ENCODE peak calls at places on chromosomes 2 and 18, in six cellular contexts. One of them, this sample, is unnamed.
A peak's percentile ranks its signal among the peaks of the same experiment; 100 is the strongest.

GRCh38 chr2:40962026-40962425 is 510.1 kb upstream of the SLC8A1 start:
- DNase-seq in upper lobe of left lung: no peak
- DNase-seq in sigmoid colon: no peak
- DNase-seq in H1: no peak
- DNase-seq in breast epithelium: no peak
- DNase-seq in GM23338: no peak
- DNase-seq in this sample: no peak

GRCh38 chr18:8730080-8730827 is 24.9 kb downstream of the MTCL1 start:
- DNase-seq in upper lobe of left lung: peak; percentile 63
- DNase-seq in sigmoid colon: peak; percentile 75
- DNase-seq in H1: no peak
- DNase-seq in breast epithelium: no peak
- DNase-seq in GM23338: no peak
- DNase-seq in this sample: peak; percentile 59

GRCh38 chr2:173136614-173137013 is 61.0 kb downstream of the MAP3K20 start:
- DNase-seq in upper lobe of left lung: no peak
- DNase-seq in sigmoid colon: no peak
- DNase-seq in H1: no peak
- DNase-seq in breast epithelium: no peak
- DNase-seq in GM23338: no peak
- DNase-seq in this sample: no peak

GRCh38 chr18:55386545-55386944 is 201.4 kb downstream of the TCF4 start:
- DNase-seq in upper lobe of left lung: no peak
- DNase-seq in sigmoid colon: no peak
- DNase-seq in H1: no peak
- DNase-seq in breast epithelium: no peak
- DNase-seq in GM23338: no peak
- DNase-seq in this sample: no peak

GRCh38 chr2:23624378-23624777 is 239.4 kb downstream of the KLHL29 start:
- DNase-seq in upper lobe of left lung: no peak
- DNase-seq in sigmoid colon: peak; percentile 30
- DNase-seq in H1: no peak
- DNase-seq in breast epithelium: no peak
- DNase-seq in GM23338: peak; percentile 72
- DNase-seq in this sample: no peak

GRCh38 chr2:217494572-217494971 is 508.2 kb downstream of the TNS1 start:
- DNase-seq in upper lobe of left lung: no peak
- DNase-seq in sigmoid colon: no peak
- DNase-seq in H1: no peak
- DNase-seq in breast epithelium: no peak
- DNase-seq in GM23338: no peak
- DNase-seq in this sample: no peak

GRCh38 chr2:128305555-128306080 is 13.1 kb downstream of the HS6ST1 start:
- DNase-seq in upper lobe of left lung: no peak
- DNase-seq in sigmoid colon: peak; percentile 74
- DNase-seq in H1: no peak
- DNase-seq in breast epithelium: no peak
- DNase-seq in GM23338: no peak
- DNase-seq in this sample: no peak

GRCh38 chr2:218448934-218449333 is 30.0 kb downstream of the VIL1 start:
- DNase-seq in upper lobe of left lung: no peak
- DNase-seq in sigmoid colon: no peak
- DNase-seq in H1: no peak
- DNase-seq in breast epithelium: no peak
- DNase-seq in GM23338: no peak
- DNase-seq in this sample: peak; percentile 26

GRCh38 chr2:43193652-43193995 is 32.8 kb downstream of the ZFP36L2 start:
- DNase-seq in upper lobe of left lung: no peak
- DNase-seq in sigmoid colon: no peak
- DNase-seq in H1: no peak
- DNase-seq in breast epithelium: no peak
- DNase-seq in GM23338: no peak
- DNase-seq in this sample: no peak

GRCh38 chr2:102520009-102520408 is 47.0 kb downstream of the SLC9A4 start:
- DNase-seq in upper lobe of left lung: peak; percentile 46
- DNase-seq in sigmoid colon: no peak
- DNase-seq in H1: no peak
- DNase-seq in breast epithelium: no peak
- DNase-seq in GM23338: peak; percentile 43
- DNase-seq in this sample: peak; percentile 25

GRCh38 chr2:29014811-29015414 is 33.8 kb downstream of the TOGARAM2 start:
- DNase-seq in upper lobe of left lung: peak; percentile 63
- DNase-seq in sigmoid colon: no peak
- DNase-seq in H1: no peak
- DNase-seq in breast epithelium: no peak
- DNase-seq in GM23338: no peak
- DNase-seq in this sample: peak; percentile 59

GRCh38 chr2:18311413-18311812 is 249.0 kb downstream of the RDH14 start:
- DNase-seq in upper lobe of left lung: no peak
- DNase-seq in sigmoid colon: no peak
- DNase-seq in H1: no peak
- DNase-seq in breast epithelium: no peak
- DNase-seq in GM23338: no peak
- DNase-seq in this sample: no peak

GRCh38 chr18:9536354-9537152 is 61.2 kb downstream of the RALBP1 start:
- DNase-seq in upper lobe of left lung: no peak
- DNase-seq in sigmoid colon: no peak
- DNase-seq in H1: no peak
- DNase-seq in breast epithelium: no peak
- DNase-seq in GM23338: no peak
- DNase-seq in this sample: no peak

GRCh38 chr2:49004046-49004626 is 150.2 kb downstream of the FSHR start:
- DNase-seq in upper lobe of left lung: no peak
- DNase-seq in sigmoid colon: no peak
- DNase-seq in H1: no peak
- DNase-seq in breast epithelium: no peak
- DNase-seq in GM23338: no peak
- DNase-seq in this sample: no peak

GRCh38 chr2:102273619-102274211 is 37.6 kb upstream of the IL1RL1 start:
- DNase-seq in upper lobe of left lung: no peak
- DNase-seq in sigmoid colon: no peak
- DNase-seq in H1: no peak
- DNase-seq in breast epithelium: no peak
- DNase-seq in GM23338: no peak
- DNase-seq in this sample: no peak

GRCh38 chr18:56112013-56112749 is 524.2 kb upstream of the TCF4 start:
- DNase-seq in upper lobe of left lung: no peak
- DNase-seq in sigmoid colon: no peak
- DNase-seq in H1: no peak
- DNase-seq in breast epithelium: no peak
- DNase-seq in GM23338: no peak
- DNase-seq in this sample: no peak

GRCh38 chr2:42116195-42117181 is 52.7 kb upstream of the EML4 start:
- DNase-seq in upper lobe of left lung: no peak
- DNase-seq in sigmoid colon: no peak
- DNase-seq in H1: no peak
- DNase-seq in breast epithelium: no peak
- DNase-seq in GM23338: no peak
- DNase-seq in this sample: no peak

GRCh38 chr2:234806818-234807217 is 145.0 kb upstream of the SH3BP4 start:
- DNase-seq in upper lobe of left lung: no peak
- DNase-seq in sigmoid colon: no peak
- DNase-seq in H1: no peak
- DNase-seq in breast epithelium: no peak
- DNase-seq in GM23338: no peak
- DNase-seq in this sample: no peak

GRCh38 chr2:23291274-23291673 is 93.7 kb upstream of the KLHL29 start:
- DNase-seq in upper lobe of left lung: no peak
- DNase-seq in sigmoid colon: peak; percentile 87
- DNase-seq in H1: no peak
- DNase-seq in breast epithelium: peak; percentile 45
- DNase-seq in GM23338: no peak
- DNase-seq in this sample: no peak

GRCh38 chr2:85778646-85779364 is 25.0 kb downstream of the ATOH8 start:
- DNase-seq in upper lobe of left lung: no peak
- DNase-seq in sigmoid colon: no peak
- DNase-seq in H1: no peak
- DNase-seq in breast epithelium: no peak
- DNase-seq in GM23338: no peak
- DNase-seq in this sample: no peak

GRCh38 chr2:46663614-46664013 is 184.2 kb downstream of the TMEM247 start:
- DNase-seq in upper lobe of left lung: no peak
- DNase-seq in sigmoid colon: peak; percentile 71
- DNase-seq in H1: no peak
- DNase-seq in breast epithelium: peak; percentile 58
- DNase-seq in GM23338: no peak
- DNase-seq in this sample: no peak

GRCh38 chr2:113305146-113305545 is 26.4 kb upstream of the PAX8 start:
- DNase-seq in upper lobe of left lung: no peak
- DNase-seq in sigmoid colon: no peak
- DNase-seq in H1: no peak
- DNase-seq in breast epithelium: no peak
- DNase-seq in GM23338: no peak
- DNase-seq in this sample: no peak

GRCh38 chr2:149617476-149617875 is 29.9 kb upstream of the MMADHC start:
- DNase-seq in upper lobe of left lung: no peak
- DNase-seq in sigmoid colon: no peak
- DNase-seq in H1: no peak
- DNase-seq in breast epithelium: no peak
- DNase-seq in GM23338: no peak
- DNase-seq in this sample: no peak

GRCh38 chr2:96537066-96537733 is 648 bp downstream of the ARID5A start:
- DNase-seq in upper lobe of left lung: peak; percentile 87
- DNase-seq in sigmoid colon: peak; percentile 87
- DNase-seq in H1: no peak
- DNase-seq in breast epithelium: peak; percentile 63
- DNase-seq in GM23338: peak; percentile 62
- DNase-seq in this sample: peak; percentile 86

GRCh38 chr2:60519259-60519863 is 34.1 kb downstream of the BCL11A start:
- DNase-seq in upper lobe of left lung: no peak
- DNase-seq in sigmoid colon: no peak
- DNase-seq in H1: no peak
- DNase-seq in breast epithelium: no peak
- DNase-seq in GM23338: no peak
- DNase-seq in this sample: no peak

GRCh38 chr2:24818721-24819167 is 25.5 kb downstream of the CENPO start:
- DNase-seq in upper lobe of left lung: no peak
- DNase-seq in sigmoid colon: peak; percentile 38
- DNase-seq in H1: no peak
- DNase-seq in breast epithelium: no peak
- DNase-seq in GM23338: no peak
- DNase-seq in this sample: no peak

GRCh38 chr2:178143481-178143880 is 31.2 kb downstream of the RBM45 start:
- DNase-seq in upper lobe of left lung: no peak
- DNase-seq in sigmoid colon: no peak
- DNase-seq in H1: no peak
- DNase-seq in breast epithelium: no peak
- DNase-seq in GM23338: no peak
- DNase-seq in this sample: no peak
- TF ChIP-seq POLR2AphosphoS5 in upper lobe of left lung: no peak
- TF ChIP-seq POLR2AphosphoS5 in sigmoid colon: no peak
- TF ChIP-seq POLR2AphosphoS5 in H1: no peak
- TF ChIP-seq POLR2AphosphoS5 in breast epithelium: no peak
- TF ChIP-seq POLR2AphosphoS5 in GM23338: no peak
- TF ChIP-seq POLR2AphosphoS5 in this sample: no peak

GRCh38 chr2:241701405-241702154 is at the start of gene ING5:
- DNase-seq in upper lobe of left lung: peak; percentile 97
- DNase-seq in sigmoid colon: peak; percentile 98
- DNase-seq in H1: peak; percentile 73
- DNase-seq in breast epithelium: peak; percentile 96
- DNase-seq in GM23338: peak; percentile 97
- DNase-seq in this sample: peak; percentile 98
- TF ChIP-seq CTCF in upper lobe of left lung: no peak
- TF ChIP-seq CTCF in sigmoid colon: no peak
- TF ChIP-seq CTCF in H1: no peak
- TF ChIP-seq CTCF in breast epithelium: no peak
- TF ChIP-seq CTCF in GM23338: no peak
- TF ChIP-seq CTCF in this sample: no peak

GRCh38 chr2:160269365-160269764 is 69.3 kb upstream of the ITGB6 start:
- DNase-seq in upper lobe of left lung: peak; percentile 73
- DNase-seq in sigmoid colon: no peak
- DNase-seq in H1: no peak
- DNase-seq in breast epithelium: no peak
- DNase-seq in GM23338: no peak
- DNase-seq in this sample: no peak

GRCh38 chr2:160270571-160271113 is 70.6 kb upstream of the ITGB6 start:
- DNase-seq in upper lobe of left lung: peak; percentile 70
- DNase-seq in sigmoid colon: peak; percentile 70
- DNase-seq in H1: no peak
- DNase-seq in breast epithelium: no peak
- DNase-seq in GM23338: peak; percentile 53
- DNase-seq in this sample: no peak

GRCh38 chr2:160268382-160268781 is 68.3 kb upstream of the ITGB6 start:
- DNase-seq in upper lobe of left lung: no peak
- DNase-seq in sigmoid colon: no peak
- DNase-seq in H1: no peak
- DNase-seq in breast epithelium: no peak
- DNase-seq in GM23338: no peak
- DNase-seq in this sample: no peak

GRCh38 chr2:160269803-160270570 is 69.9 kb upstream of the ITGB6 start:
- DNase-seq in upper lobe of left lung: peak; percentile 81
- DNase-seq in sigmoid colon: peak; percentile 96
- DNase-seq in H1: peak; percentile 85
- DNase-seq in breast epithelium: peak; percentile 80
- DNase-seq in GM23338: peak; percentile 91
- DNase-seq in this sample: peak; percentile 84

DNA sequence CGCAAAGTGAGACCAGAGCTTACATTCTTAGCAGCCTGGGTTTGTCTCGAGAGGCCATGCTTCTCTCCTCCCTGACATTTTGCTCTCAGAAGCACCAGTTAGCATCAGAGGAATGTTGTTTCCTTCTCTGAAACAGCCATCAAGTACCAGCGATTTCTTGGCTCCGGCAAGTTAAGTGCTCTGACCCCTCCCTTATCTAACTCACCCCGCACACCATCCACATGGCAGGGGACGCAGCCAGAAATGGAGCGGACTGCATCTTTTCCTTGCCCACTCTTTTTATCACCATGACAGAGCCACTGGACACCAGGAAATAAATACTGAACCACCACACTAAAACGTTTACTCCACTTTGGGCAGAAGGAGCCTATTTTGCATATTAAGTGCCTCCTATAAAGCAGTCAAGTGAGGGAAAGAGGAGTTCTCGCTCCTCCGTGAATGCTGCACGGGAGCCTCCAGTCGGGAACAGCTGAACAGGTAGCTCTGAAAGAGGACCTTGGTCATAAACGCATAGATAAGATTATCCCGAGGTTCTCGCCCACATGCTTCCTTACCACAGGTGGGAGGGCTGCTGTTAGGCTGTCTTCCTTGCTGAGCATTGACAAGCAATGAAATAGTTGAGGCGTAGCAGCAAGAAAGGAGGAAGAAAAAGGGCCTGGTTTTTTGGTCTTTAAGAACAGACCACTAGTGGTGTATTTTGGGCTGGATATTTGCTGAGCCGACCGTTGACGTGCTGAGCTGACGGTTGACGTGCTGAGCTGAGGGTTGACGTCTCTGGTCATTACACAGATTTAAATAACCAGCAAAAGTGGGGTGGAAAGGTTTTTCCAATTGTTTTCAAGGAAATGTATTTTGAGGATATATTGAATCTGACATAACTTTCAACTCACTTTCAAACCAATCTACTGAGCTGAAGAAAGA is 71.4 kb upstream of the ITGB6 start:
- DNase-seq in upper lobe of left lung: peak; percentile 61
- DNase-seq in sigmoid colon: no peak
- DNase-seq in H1: no peak
- DNase-seq in breast epithelium: no peak
- DNase-seq in GM23338: peak; percentile 50
- DNase-seq in this sample: no peak
- TF ChIP-seq POLR2AphosphoS5 in upper lobe of left lung: peak; percentile 37
- TF ChIP-seq POLR2AphosphoS5 in sigmoid colon: no peak
- TF ChIP-seq POLR2AphosphoS5 in H1: no peak
- TF ChIP-seq POLR2AphosphoS5 in breast epithelium: no peak
- TF ChIP-seq POLR2AphosphoS5 in GM23338: no peak
- TF ChIP-seq POLR2AphosphoS5 in this sample: no peak

GRCh38 chr2:15146960-15147359 is 414.2 kb downstream of the NBAS start:
- DNase-seq in upper lobe of left lung: no peak
- DNase-seq in sigmoid colon: no peak
- DNase-seq in H1: no peak
- DNase-seq in breast epithelium: no peak
- DNase-seq in GM23338: no peak
- DNase-seq in this sample: no peak
- TF ChIP-seq CTCF in upper lobe of left lung: no peak
- TF ChIP-seq CTCF in sigmoid colon: no peak
- TF ChIP-seq CTCF in H1: peak; percentile 25
- TF ChIP-seq CTCF in breast epithelium: no peak
- TF ChIP-seq CTCF in GM23338: peak; percentile 46
- TF ChIP-seq CTCF in this sample: no peak